ENCODE peak calls at places on chromosomes 6 and 20, in six cellular contexts. One of them, this sample, is unnamed.

GRCh38 chr20:1809121-1809520 is 86.1 kb upstream of the SIRPA start:
- DNase-seq in body of pancreas: no peak
- DNase-seq in psoas muscle: no peak
- DNase-seq in AG04450: no peak
- DNase-seq in substantia nigra: no peak
- DNase-seq in adrenal gland: no peak
- DNase-seq in this sample: no peak

GRCh38 chr6:46507426-46507825 is 16.2 kb upstream of the RCAN2 start:
- DNase-seq in adrenal gland: no peak
- DNase-seq in AG04450: no peak
- DNase-seq in body of pancreas: peak
- DNase-seq in substantia nigra: no peak
- DNase-seq in psoas muscle: no peak
- DNase-seq in this sample: no peak

GRCh38 chr20:61674051-61674450 is 391.6 kb downstream of the TAF4 start:
- DNase-seq in psoas muscle: no peak
- DNase-seq in AG04450: no peak
- DNase-seq in body of pancreas: no peak
- DNase-seq in adrenal gland: no peak
- DNase-seq in substantia nigra: no peak
- DNase-seq in this sample: peak

GRCh38 chr20:3753098-3753497 is 14.5 kb downstream of the ADISSP start:
- DNase-seq in psoas muscle: no peak
- DNase-seq in substantia nigra: no peak
- DNase-seq in AG04450: peak
- DNase-seq in adrenal gland: peak
- DNase-seq in body of pancreas: peak
- DNase-seq in this sample: peak

GRCh38 chr6:12504325-12504966 is 212.1 kb upstream of the PHACTR1 start:
- DNase-seq in AG04450: no peak
- DNase-seq in adrenal gland: no peak
- DNase-seq in body of pancreas: peak
- DNase-seq in substantia nigra: no peak
- DNase-seq in psoas muscle: no peak
- DNase-seq in this sample: no peak

GRCh38 chr6:4133941-4134838 is 1.2 kb downstream of the ECI2 start:
- DNase-seq in AG04450: no peak
- DNase-seq in adrenal gland: peak
- DNase-seq in psoas muscle: peak
- DNase-seq in substantia nigra: no peak
- DNase-seq in body of pancreas: peak
- DNase-seq in this sample: peak

GRCh38 chr6:13454286-13455221 is 32.8 kb downstream of the GFOD1 start:
- DNase-seq in substantia nigra: peak
- DNase-seq in psoas muscle: peak
- DNase-seq in adrenal gland: no peak
- DNase-seq in AG04450: peak
- DNase-seq in body of pancreas: peak
- DNase-seq in this sample: peak

GRCh38 chr6:11209941-11210340 is 22.5 kb downstream of the NEDD9 start:
- DNase-seq in psoas muscle: no peak
- DNase-seq in adrenal gland: no peak
- DNase-seq in AG04450: no peak
- DNase-seq in body of pancreas: no peak
- DNase-seq in substantia nigra: no peak
- DNase-seq in this sample: no peak

GRCh38 chr6:75012018-75012417 is 193.8 kb downstream of the COL12A1 start:
- DNase-seq in substantia nigra: no peak
- DNase-seq in AG04450: no peak
- DNase-seq in adrenal gland: no peak
- DNase-seq in body of pancreas: no peak
- DNase-seq in psoas muscle: no peak
- DNase-seq in this sample: no peak

GRCh38 chr6:169832247-169832948 is 81.0 kb downstream of the ERMARD start:
- DNase-seq in substantia nigra: no peak
- DNase-seq in psoas muscle: no peak
- DNase-seq in body of pancreas: peak
- DNase-seq in AG04450: no peak
- DNase-seq in adrenal gland: peak
- DNase-seq in this sample: no peak

GRCh38 chr6:45495404-45496084 is 117.8 kb upstream of the SUPT3H start:
- DNase-seq in AG04450: no peak
- DNase-seq in body of pancreas: no peak
- DNase-seq in adrenal gland: no peak
- DNase-seq in substantia nigra: no peak
- DNase-seq in psoas muscle: no peak
- DNase-seq in this sample: no peak

GRCh38 chr6:149190228-149190831 is 127.2 kb upstream of the TAB2 start:
- DNase-seq in substantia nigra: no peak
- DNase-seq in adrenal gland: peak
- DNase-seq in body of pancreas: peak
- DNase-seq in psoas muscle: peak
- DNase-seq in AG04450: no peak
- DNase-seq in this sample: peak

GRCh38 chr6:44606976-44607375 is 219.5 kb downstream of the CDC5L start:
- DNase-seq in adrenal gland: no peak
- DNase-seq in AG04450: no peak
- DNase-seq in substantia nigra: no peak
- DNase-seq in body of pancreas: no peak
- DNase-seq in psoas muscle: no peak
- DNase-seq in this sample: no peak

GRCh38 chr6:113315879-113316278 is 541.3 kb upstream of the MARCKS start:
- DNase-seq in AG04450: no peak
- DNase-seq in body of pancreas: no peak
- DNase-seq in adrenal gland: no peak
- DNase-seq in psoas muscle: no peak
- DNase-seq in substantia nigra: no peak
- DNase-seq in this sample: no peak

GRCh38 chr6:105810105-105810921 is 275.8 kb upstream of the PRDM1 start:
- DNase-seq in adrenal gland: peak
- DNase-seq in substantia nigra: no peak
- DNase-seq in AG04450: peak
- DNase-seq in body of pancreas: peak
- DNase-seq in psoas muscle: peak
- DNase-seq in this sample: peak
- H3K27ac ChIP-seq in adrenal gland: no peak
- H3K27ac ChIP-seq in substantia nigra: no peak
- H3K27ac ChIP-seq in AG04450: peak
- H3K27ac ChIP-seq in body of pancreas: no peak
- H3K27ac ChIP-seq in psoas muscle: no peak
- H3K27ac ChIP-seq in this sample: no peak

DNA sequence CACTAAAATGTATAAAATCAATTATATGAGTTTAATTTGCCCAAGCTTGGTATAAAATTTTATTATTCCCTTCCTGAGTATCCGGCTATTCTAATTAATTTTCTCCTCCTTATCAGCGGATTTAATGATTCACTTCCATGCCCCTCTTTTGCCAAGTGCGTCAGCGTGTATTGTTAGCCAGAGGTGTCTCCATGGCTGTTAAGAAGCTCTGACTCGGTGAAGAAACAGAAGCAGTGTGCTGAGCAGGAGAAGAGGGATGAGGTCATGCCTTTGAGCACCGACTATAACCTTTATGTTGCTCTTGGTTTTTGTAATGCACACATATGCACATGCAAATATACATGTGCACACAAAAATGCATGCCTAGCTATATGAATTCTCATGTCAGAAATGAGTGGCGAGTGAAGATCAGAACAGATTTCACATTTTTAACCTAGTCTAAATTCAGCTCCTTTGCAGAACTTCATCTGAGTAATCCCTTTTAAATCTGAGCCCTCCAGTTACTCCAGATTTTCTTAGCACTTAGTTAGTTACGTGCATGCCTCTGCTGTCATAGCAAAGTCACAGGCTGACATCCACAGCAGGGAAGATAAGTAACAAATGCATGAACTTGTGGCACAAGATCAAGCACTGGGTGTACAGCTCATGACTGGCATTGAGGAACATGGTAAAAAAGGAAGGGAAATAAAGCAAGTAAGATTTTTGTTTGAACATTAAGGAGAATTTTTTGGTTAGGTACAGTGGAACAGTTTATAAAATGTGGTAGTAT is 24.3 kb downstream of the HTR1E start:
- DNase-seq in psoas muscle: no peak
- DNase-seq in adrenal gland: no peak
- DNase-seq in substantia nigra: no peak
- DNase-seq in body of pancreas: no peak
- DNase-seq in AG04450: no peak
- DNase-seq in this sample: no peak
- H3K27ac ChIP-seq in psoas muscle: no peak
- H3K27ac ChIP-seq in adrenal gland: no peak
- H3K27ac ChIP-seq in substantia nigra: no peak
- H3K27ac ChIP-seq in body of pancreas: no peak
- H3K27ac ChIP-seq in AG04450: no peak
- H3K27ac ChIP-seq in this sample: no peak

DNA sequence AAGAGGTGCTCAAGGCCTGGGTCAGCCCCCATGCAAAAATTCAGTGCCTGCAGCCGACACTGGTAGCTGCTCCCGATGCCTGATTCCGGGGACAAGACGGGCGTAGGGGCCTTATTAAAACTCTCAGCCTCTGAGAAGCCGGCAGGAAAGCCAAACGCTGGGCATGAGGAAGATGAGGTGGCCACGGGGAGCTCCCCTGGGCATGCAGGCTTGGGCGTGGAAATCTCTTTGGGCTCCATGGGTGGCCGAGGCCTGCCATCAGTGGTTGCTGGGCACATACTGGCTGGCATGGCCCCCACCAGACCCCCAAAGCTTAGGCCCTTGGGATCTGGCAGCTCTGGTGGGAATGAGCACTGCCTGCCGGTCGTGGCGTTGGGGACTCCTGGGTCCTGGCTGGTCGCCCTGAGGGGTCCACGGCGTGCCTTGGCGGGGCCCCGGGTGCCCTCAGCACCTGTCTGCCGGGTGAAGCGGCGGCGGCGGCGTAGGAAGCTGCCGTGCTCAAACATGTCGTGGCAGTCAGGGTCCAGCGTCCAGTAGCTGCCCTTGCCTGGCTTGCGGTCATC is 586 bp downstream of the FOXS1 start:
- DNase-seq in adrenal gland: no peak
- DNase-seq in AG04450: no peak
- DNase-seq in body of pancreas: no peak
- DNase-seq in substantia nigra: no peak
- DNase-seq in psoas muscle: no peak
- DNase-seq in this sample: no peak
- H3K27ac ChIP-seq in adrenal gland: peak
- H3K27ac ChIP-seq in AG04450: no peak
- H3K27ac ChIP-seq in body of pancreas: no peak
- H3K27ac ChIP-seq in substantia nigra: no peak
- H3K27ac ChIP-seq in psoas muscle: peak
- H3K27ac ChIP-seq in this sample: no peak

GRCh38 chr20:36542516-36543186 is 1.3 kb downstream of the MYL9 start:
- DNase-seq in body of pancreas: no peak
- DNase-seq in psoas muscle: no peak
- DNase-seq in substantia nigra: no peak
- DNase-seq in adrenal gland: peak
- DNase-seq in AG04450: no peak
- DNase-seq in this sample: no peak
- H3K27ac ChIP-seq in body of pancreas: no peak
- H3K27ac ChIP-seq in psoas muscle: peak
- H3K27ac ChIP-seq in substantia nigra: no peak
- H3K27ac ChIP-seq in adrenal gland: peak
- H3K27ac ChIP-seq in AG04450: peak
- H3K27ac ChIP-seq in this sample: peak

This sample was measured in right cardiac atrium.